ENCODE peak calls at places on chromosomes 2 and 18, in ten cellular contexts. D, L, M, E, Z, W, Y, P, Q and J are unnamed samples.

GRCh38 chr2:3637311-3637675 is 20.7 kb upstream of the ALLC start:
- DNase-seq in Z (no peak), M (no peak), Q (no peak), L (no peak), W (no peak), D (no peak), E (peak), Y (no peak), P (no peak), J (no peak)

GRCh38 chr2:7530001-7530400 is 612.8 kb downstream of the RNF144A start:
- DNase-seq in Y (no peak), D (no peak), P (no peak), Q (no peak), E (no peak), M (no peak), W (no peak), L (no peak), Z (no peak), J (no peak)

GRCh38 chr2:62824378-62824777 is 118.9 kb downstream of the EHBP1 start:
- DNase-seq in Y (no peak), D (no peak), Q (no peak), P (no peak), E (no peak), M (no peak), L (no peak), Z (no peak), W (no peak), J (no peak)

GRCh38 chr2:186653511-186653910 is 40.3 kb upstream of the FAM171B start:
- DNase-seq in M (no peak), E (no peak), Q (no peak), P (no peak), Z (no peak), L (no peak), Y (no peak), D (no peak), W (no peak), J (no peak)

GRCh38 chr18:78731423-78732032 is 248.1 kb upstream of the SALL3 start:
- DNase-seq in P (no peak), L (no peak), E (no peak), D (no peak), Z (no peak), Y (no peak), W (no peak), M (no peak), Q (no peak), J (no peak)

GRCh38 chr2:9256570-9257043 is 50.0 kb downstream of the ASAP2 start:
- DNase-seq in M (no peak), Z (no peak), D (no peak), Q (no peak), W (no peak), P (peak), E (no peak), Y (no peak), L (no peak), J (no peak)

GRCh38 chr2:141641462-141641861 is 489.4 kb downstream of the LRP1B start:
- DNase-seq in Q (peak), M (no peak), P (no peak), W (no peak), L (no peak), Y (no peak), D (no peak), E (no peak), Z (no peak), J (peak)

GRCh38 chr2:71833855-71834554 is 313.7 kb downstream of the CYP26B1 start:
- DNase-seq in L (peak), W (peak), M (no peak), P (no peak), E (no peak), Q (no peak), D (no peak), Y (no peak), Z (no peak), J (no peak)

GRCh38 chr18:57787068-57787682 is 15.9 kb downstream of the ATP8B1 start:
- DNase-seq in Y (no peak), D (no peak), Z (no peak), P (no peak), E (no peak), L (no peak), W (peak), M (no peak), Q (no peak), J (peak)

GRCh38 chr2:236587861-236588495 is 18.4 kb downstream of the ACKR3 start:
- DNase-seq in Y (no peak), P (no peak), Z (no peak), M (no peak), D (no peak), E (no peak), L (no peak), W (no peak), Q (no peak), J (no peak)

GRCh38 chr2:215598376-215598975 is 162.6 kb upstream of the FN1 start:
- DNase-seq in P (no peak), E (no peak), D (no peak), Y (no peak), Z (no peak), Q (no peak), W (no peak), L (no peak), M (no peak), J (no peak)

GRCh38 chr2:182852090-182852489 is 14.3 kb downstream of the FRZB start:
- DNase-seq in L (no peak), Z (no peak), Q (no peak), E (no peak), Y (peak), D (no peak), P (no peak), M (peak), W (no peak), J (no peak)

GRCh38 chr2:30465171-30465545 is 18.1 kb downstream of the LCLAT1 start:
- DNase-seq in M (no peak), Y (no peak), P (no peak), L (no peak), Q (no peak), W (no peak), Z (no peak), D (no peak), E (no peak), J (no peak)

GRCh38 chr2:42652086-42652485 is 83.7 kb downstream of the MTA3 start:
- DNase-seq in W (no peak), D (no peak), P (no peak), Y (no peak), Q (no peak), Z (no peak), L (no peak), E (no peak), M (no peak), J (no peak)

GRCh38 chr2:215565897-215566296 is 130.0 kb upstream of the FN1 start:
- DNase-seq in W (no peak), L (no peak), Q (no peak), Y (no peak), P (peak), D (no peak), Z (no peak), E (no peak), M (no peak), J (no peak)

GRCh38 chr2:108396845-108397244 is 19.1 kb downstream of the SULT1C4 start:
- DNase-seq in L (no peak), Z (no peak), Y (no peak), M (peak), P (peak), E (no peak), D (no peak), Q (no peak), W (no peak), J (no peak)

GRCh38 chr2:229339613-229340012 is 68.5 kb upstream of the PID1 start:
- DNase-seq in Q (no peak), M (peak), L (no peak), D (no peak), Z (no peak), E (no peak), Y (no peak), P (no peak), W (no peak), J (no peak)

GRCh38 chr2:228082571-228082970 is 98.9 kb downstream of the SPHKAP start:
- DNase-seq in W (no peak), M (no peak), E (no peak), Q (no peak), D (no peak), Z (no peak), L (no peak), Y (no peak), P (no peak), J (no peak)

GRCh38 chr2:83016343-83017110 is 1442.6 kb downstream of the SUCLG1 start:
- DNase-seq in M (no peak), Z (no peak), W (no peak), Y (no peak), E (no peak), Q (no peak), D (no peak), L (no peak), P (peak), J (no peak)

GRCh38 chr18:9933865-9934264 is 20.0 kb downstream of the VAPA start:
- DNase-seq in Y (no peak), Q (no peak), W (no peak), D (no peak), M (no peak), P (no peak), L (no peak), E (no peak), Z (no peak), J (no peak)

GRCh38 chr2:111101592-111101991 is 19.1 kb upstream of the BCL2L11 start:
- DNase-seq in Y (no peak), Z (no peak), D (no peak), E (no peak), Q (no peak), P (no peak), M (no peak), W (no peak), L (no peak), J (no peak)

GRCh38 chr2:12236136-12236834 is 480.5 kb upstream of the TRIB2 start:
- DNase-seq in E (no peak), D (no peak), W (no peak), Z (no peak), P (no peak), Q (no peak), Y (no peak), L (no peak), M (no peak), J (no peak)

GRCh38 chr18:51135361-51135760 is 62.1 kb downstream of the MEX3C start:
- DNase-seq in P (no peak), M (peak), Z (no peak), W (no peak), E (no peak), Q (no peak), Y (no peak), L (no peak), D (no peak), J (no peak)

GRCh38 chr2:102001767-102002142 is 10.0 kb downstream of the IL1R2 start:
- DNase-seq in Z (no peak), P (no peak), E (no peak), L (no peak), M (no peak), Y (no peak), Q (no peak), D (no peak), W (no peak), J (no peak)

GRCh38 chr2:21043744-21044532 is at the start of gene APOB:
- DNase-seq in E (no peak), D (no peak), P (peak), Q (no peak), L (peak), Z (peak), Y (peak), M (no peak), W (peak), J (no peak)

GRCh38 chr2:234164499-234165409 is 114.3 kb downstream of the SPP2 start:
- DNase-seq in L (peak), E (peak), Z (no peak), Q (peak), D (no peak), Y (no peak), W (no peak), M (no peak), P (no peak), J (no peak)

GRCh38 chr2:163887182-163887581 is 151.4 kb upstream of the FIGN start:
- DNase-seq in P (no peak), Q (no peak), L (no peak), Z (no peak), D (no peak), W (no peak), Y (no peak), M (no peak), E (no peak), J (no peak)
- TF ChIP-seq CTCF in P (no peak), Q (peak), L (peak), Z (no peak), D (no peak), W (peak), Y (peak), M (no peak), E (no peak), J (no peak)

DNA sequence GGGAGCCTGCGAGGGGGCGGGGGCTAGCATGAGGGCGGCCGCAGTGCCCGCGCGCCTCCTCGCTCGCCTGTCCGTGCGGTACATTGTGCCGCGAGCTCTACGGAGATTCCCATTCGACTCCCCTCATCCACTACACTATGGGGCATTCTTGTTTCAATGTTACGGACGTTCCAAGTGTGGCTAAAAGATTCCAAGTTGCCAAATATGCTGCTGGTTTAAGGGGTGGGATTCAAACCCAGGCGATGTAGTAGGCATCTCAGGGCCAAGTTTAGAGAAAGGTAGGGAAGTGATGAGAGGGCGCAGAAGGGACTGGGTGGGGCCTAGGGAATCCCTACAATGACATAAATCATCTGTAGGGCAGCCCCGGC is 10.0 kb upstream of the CRYBA2 start:
- DNase-seq in Y (no peak), P (no peak), W (no peak), M (no peak), E (no peak), Q (no peak), L (no peak), D (no peak), Z (no peak), J (no peak)
- TF ChIP-seq CTCF in Y (no peak), P (no peak), W (peak), M (no peak), E (no peak), Q (no peak), L (peak), D (no peak), Z (no peak), J (no peak)

GRCh38 chr2:119292226-119292625 is 68.6 kb downstream of the STEAP3 start:
- DNase-seq in L (no peak), Q (no peak), Y (peak), Z (no peak), P (no peak), D (no peak), W (no peak), E (no peak), M (no peak), J (no peak)
- TF ChIP-seq CTCF in L (no peak), Q (peak), Y (peak), Z (no peak), P (no peak), D (no peak), W (no peak), E (no peak), M (no peak), J (peak)

GRCh38 chr2:29057006-29057405 is 17.3 kb downstream of the PCARE start:
- DNase-seq in P (no peak), Y (no peak), Z (no peak), Q (no peak), L (no peak), W (no peak), E (no peak), D (no peak), M (no peak), J (no peak)
- TF ChIP-seq CTCF in P (no peak), Y (no peak), Z (no peak), Q (no peak), L (no peak), W (no peak), E (no peak), D (no peak), M (no peak), J (no peak)

GRCh38 chr2:158529379-158530110 is 72.8 kb downstream of the PKP4 start:
- DNase-seq in Z (no peak), E (no peak), Q (no peak), W (no peak), Y (no peak), P (no peak), M (no peak), D (no peak), L (no peak), J (no peak)

GRCh38 chr2:158533009-158533408 is 76.3 kb downstream of the PKP4 start:
- DNase-seq in Q (no peak), M (no peak), P (no peak), L (no peak), Z (no peak), W (no peak), Y (no peak), D (no peak), E (no peak), J (no peak)

GRCh38 chr2:158530829-158531228 is 74.1 kb downstream of the PKP4 start:
- DNase-seq in P (peak), Y (no peak), E (no peak), M (no peak), D (no peak), L (no peak), Z (no peak), Q (no peak), W (no peak), J (no peak)
- TF ChIP-seq CTCF in P (peak), Y (no peak), E (no peak), M (no peak), D (no peak), L (no peak), Z (no peak), Q (no peak), W (no peak), J (no peak)